ENCODE peak calls at places on chromosomes 12 and 14, in five cellular contexts. One of them, this sample, is unnamed.

GRCh38 chr12:26847431-26847830 is 14.4 kb upstream of the ITPR2 start:
- DNase-seq in SHP77: no peak
- DNase-seq in lower leg skin: no peak
- DNase-seq in pancreas: no peak
- DNase-seq in neuronal stem cell: no peak
- DNase-seq in this sample: no peak

GRCh38 chr12:132327351-132328171 is 1.8 kb downstream of the GALNT9 start:
- DNase-seq in SHP77: no peak
- DNase-seq in lower leg skin: peak; percentile 36
- DNase-seq in pancreas: peak; percentile 24
- DNase-seq in neuronal stem cell: no peak
- DNase-seq in this sample: no peak

GRCh38 chr12:112112423-112113132 is 4.0 kb upstream of the NAA25 start:
- DNase-seq in SHP77: no peak
- DNase-seq in lower leg skin: no peak
- DNase-seq in pancreas: no peak
- DNase-seq in neuronal stem cell: no peak
- DNase-seq in this sample: peak; percentile 33

GRCh38 chr14:24127673-24128072 is 2.8 kb upstream of the FITM1 start:
- DNase-seq in SHP77: no peak
- DNase-seq in lower leg skin: no peak
- DNase-seq in pancreas: no peak
- DNase-seq in neuronal stem cell: no peak
- DNase-seq in this sample: no peak

GRCh38 chr12:56046027-56046780 is 4.5 kb downstream of the RPS26 start:
- DNase-seq in SHP77: no peak
- DNase-seq in lower leg skin: no peak
- DNase-seq in pancreas: no peak
- DNase-seq in neuronal stem cell: no peak
- DNase-seq in this sample: no peak

GRCh38 chr12:116266631-116267349 is 10.7 kb downstream of the MED13L start:
- DNase-seq in SHP77: no peak
- DNase-seq in lower leg skin: no peak
- DNase-seq in pancreas: no peak
- DNase-seq in neuronal stem cell: no peak
- DNase-seq in this sample: no peak

GRCh38 chr14:69045857-69046351 is 66.8 kb upstream of the ACTN1 start:
- DNase-seq in SHP77: no peak
- DNase-seq in lower leg skin: no peak
- DNase-seq in pancreas: no peak
- DNase-seq in neuronal stem cell: no peak
- DNase-seq in this sample: no peak

GRCh38 chr12:54589964-54590363 is 1.5 kb upstream of the PPP1R1A start:
- DNase-seq in SHP77: no peak
- DNase-seq in lower leg skin: no peak
- DNase-seq in pancreas: no peak
- DNase-seq in neuronal stem cell: no peak
- DNase-seq in this sample: no peak

GRCh38 chr12:5861426-5861825 is 83.6 kb downstream of the ANO2 start:
- DNase-seq in SHP77: no peak
- DNase-seq in lower leg skin: no peak
- DNase-seq in pancreas: no peak
- DNase-seq in neuronal stem cell: no peak
- DNase-seq in this sample: no peak

GRCh38 chr14:52949711-52950409 is 990 bp downstream of the FERMT2 start:
- DNase-seq in SHP77: peak; percentile 10
- DNase-seq in lower leg skin: peak; percentile 34
- DNase-seq in pancreas: no peak
- DNase-seq in neuronal stem cell: no peak
- DNase-seq in this sample: no peak

GRCh38 chr12:109482491-109482890 is 5.1 kb downstream of the UBE3B start:
- DNase-seq in SHP77: no peak
- DNase-seq in lower leg skin: no peak
- DNase-seq in pancreas: no peak
- DNase-seq in neuronal stem cell: no peak
- DNase-seq in this sample: no peak

GRCh38 chr12:57110189-57111045 is 745 bp downstream of the STAT6 start:
- DNase-seq in SHP77: no peak
- DNase-seq in lower leg skin: peak; percentile 81
- DNase-seq in pancreas: peak; percentile 62
- DNase-seq in neuronal stem cell: no peak
- DNase-seq in this sample: peak; percentile 83

GRCh38 chr12:117228239-117228638 is 38.0 kb upstream of the FBXO21 start:
- DNase-seq in SHP77: no peak
- DNase-seq in lower leg skin: no peak
- DNase-seq in pancreas: no peak
- DNase-seq in neuronal stem cell: no peak
- DNase-seq in this sample: no peak

GRCh38 chr14:99600232-99600888 is 3.6 kb downstream of the CCDC85C start:
- DNase-seq in SHP77: no peak
- DNase-seq in lower leg skin: no peak
- DNase-seq in pancreas: no peak
- DNase-seq in neuronal stem cell: no peak
- DNase-seq in this sample: no peak